ENCODE peak calls at places on chromosomes 1 and 21, in four cellular contexts. One of them, this sample, is unnamed.
A peak's percentile ranks its signal among the peaks of the same experiment; 100 is the strongest.

GRCh38 chr21:44870748-44871495 is 2.6 kb downstream of the PTTG1IP start:
- DNase-seq in AG08395: no peak
- DNase-seq in COR-L47: no peak
- DNase-seq in fibroblast of villous mesenchyme: no peak
- DNase-seq in this sample: no peak

GRCh38 chr1:151823175-151823574 is 8.4 kb downstream of the RORC start:
- DNase-seq in AG08395: no peak
- DNase-seq in fibroblast of villous mesenchyme: no peak
- DNase-seq in COR-L47: no peak
- DNase-seq in this sample: no peak

GRCh38 chr1:203428981-203429599 is 46.5 kb upstream of the PRELP start:
- DNase-seq in COR-L47: peak; percentile 49
- DNase-seq in fibroblast of villous mesenchyme: no peak
- DNase-seq in AG08395: no peak
- DNase-seq in this sample: no peak

GRCh38 chr1:176208034-176208433 is 948 bp upstream of the COP1 start:
- DNase-seq in AG08395: no peak
- DNase-seq in COR-L47: no peak
- DNase-seq in fibroblast of villous mesenchyme: no peak
- DNase-seq in this sample: no peak

GRCh38 chr1:106924360-106924759 is 132.1 kb upstream of the PRMT6 start:
- DNase-seq in fibroblast of villous mesenchyme: no peak
- DNase-seq in AG08395: peak; percentile 18
- DNase-seq in COR-L47: no peak
- DNase-seq in this sample: no peak

GRCh38 chr1:105337427-105337826 is 1587.7 kb downstream of the AMY1C start:
- DNase-seq in fibroblast of villous mesenchyme: no peak
- DNase-seq in AG08395: no peak
- DNase-seq in COR-L47: peak; percentile 7
- DNase-seq in this sample: peak; percentile 31

GRCh38 chr1:115828101-115829022 is 12.6 kb downstream of the NHLH2 start:
- DNase-seq in AG08395: no peak
- DNase-seq in fibroblast of villous mesenchyme: peak; percentile 63
- DNase-seq in COR-L47: peak; percentile 39
- DNase-seq in this sample: no peak

GRCh38 chr1:180623579-180624347 is 8.1 kb upstream of the XPR1 start:
- DNase-seq in AG08395: peak; percentile 43
- DNase-seq in COR-L47: no peak
- DNase-seq in fibroblast of villous mesenchyme: peak; percentile 84
- DNase-seq in this sample: no peak

GRCh38 chr1:73800376-73800775 is 397.6 kb downstream of the LRRIQ3 start:
- DNase-seq in COR-L47: no peak
- DNase-seq in fibroblast of villous mesenchyme: peak; percentile 17
- DNase-seq in AG08395: peak; percentile 67
- DNase-seq in this sample: no peak

GRCh38 chr1:13965770-13966398 is 265.9 kb downstream of the PRDM2 start:
- DNase-seq in COR-L47: peak; percentile 48
- DNase-seq in fibroblast of villous mesenchyme: peak; percentile 44
- DNase-seq in AG08395: peak; percentile 82
- DNase-seq in this sample: peak; percentile 42

GRCh38 chr1:14745321-14745720 is 146.8 kb downstream of the KAZN start:
- DNase-seq in COR-L47: peak; percentile 18
- DNase-seq in AG08395: no peak
- DNase-seq in fibroblast of villous mesenchyme: no peak
- DNase-seq in this sample: no peak

GRCh38 chr1:234925440-234926251 is 203.0 kb downstream of the TOMM20 start:
- DNase-seq in COR-L47: no peak
- DNase-seq in AG08395: peak; percentile 93
- DNase-seq in fibroblast of villous mesenchyme: peak; percentile 99
- DNase-seq in this sample: no peak

GRCh38 chr1:20037877-20038276 is 32.1 kb upstream of the PLA2G5 start:
- DNase-seq in COR-L47: no peak
- DNase-seq in AG08395: no peak
- DNase-seq in fibroblast of villous mesenchyme: peak; percentile 25
- DNase-seq in this sample: no peak

GRCh38 chr21:45996311-45997204 is 15.0 kb downstream of the COL6A1 start:
- DNase-seq in COR-L47: no peak
- DNase-seq in AG08395: no peak
- DNase-seq in fibroblast of villous mesenchyme: no peak
- DNase-seq in this sample: no peak

GRCh38 chr1:235093685-235094592 is 34.7 kb downstream of the TOMM20 start:
- DNase-seq in AG08395: peak; percentile 74
- DNase-seq in COR-L47: peak; percentile 63
- DNase-seq in fibroblast of villous mesenchyme: peak; percentile 72
- DNase-seq in this sample: peak; percentile 86